ENCODE peak calls at places on chromosomes 2 and 18, in four cellular contexts. One of them, this sample, is unnamed.
A peak's percentile ranks its signal among the peaks of the same experiment; 100 is the strongest.

GRCh38 chr2:152582081-152582480 is 135.2 kb downstream of the PRPF40A start:
- DNase-seq in EH: no peak
- DNase-seq in GM12864: no peak
- DNase-seq in IMR-90: no peak
- DNase-seq in this sample: no peak

GRCh38 chr18:40293311-40293710 is 1661.7 kb upstream of the PIK3C3 start:
- DNase-seq in EH: no peak
- DNase-seq in GM12864: no peak
- DNase-seq in IMR-90: no peak
- DNase-seq in this sample: no peak

GRCh38 chr2:104518256-104518655 is 335.7 kb upstream of the POU3F3 start:
- DNase-seq in EH: no peak
- DNase-seq in GM12864: no peak
- DNase-seq in IMR-90: no peak
- DNase-seq in this sample: no peak

GRCh38 chr2:150526006-150526405 is 38.5 kb upstream of the RND3 start:
- DNase-seq in EH: no peak
- DNase-seq in GM12864: no peak
- DNase-seq in IMR-90: no peak
- DNase-seq in this sample: no peak

GRCh38 chr2:111896576-111896975 is 1.8 kb upstream of the MERTK start:
- DNase-seq in EH: no peak
- DNase-seq in GM12864: no peak
- DNase-seq in IMR-90: no peak
- DNase-seq in this sample: no peak

GRCh38 chr2:23532311-23533013 is 147.5 kb downstream of the KLHL29 start:
- DNase-seq in EH: no peak
- DNase-seq in GM12864: no peak
- DNase-seq in IMR-90: no peak
- DNase-seq in this sample: no peak

GRCh38 chr2:46029332-46029811 is 267.8 kb upstream of the EPAS1 start:
- DNase-seq in EH: peak; percentile 78
- DNase-seq in GM12864: no peak
- DNase-seq in IMR-90: peak; percentile 91
- DNase-seq in this sample: peak; percentile 59

GRCh38 chr18:62717059-62717849 is 1.9 kb downstream of the PHLPP1 start:
- DNase-seq in EH: peak; percentile 69
- DNase-seq in GM12864: no peak
- DNase-seq in IMR-90: peak; percentile 71
- DNase-seq in this sample: peak; percentile 70